ENCODE peak calls at places on chromosomes 4 and X, in four cellular contexts. One of them, this sample, is unnamed.

GRCh38 chr4:111031180-111031579 is 408.3 kb upstream of the PITX2 start:
- DNase-seq in GM12878: no peak
- DNase-seq in K562: no peak
- DNase-seq in HepG2: no peak
- DNase-seq in this sample: no peak

GRCh38 chr4:169952236-169953088 is 73.7 kb downstream of the MFAP3L start:
- DNase-seq in K562: no peak
- DNase-seq in GM12878: peak
- DNase-seq in HepG2: no peak
- DNase-seq in this sample: no peak

GRCh38 chr4:135277980-135278315 is 1076.4 kb upstream of the PABPC4L start:
- DNase-seq in GM12878: no peak
- DNase-seq in K562: no peak
- DNase-seq in HepG2: no peak
- DNase-seq in this sample: no peak

GRCh38 chrX:150690126-150690525 is 3.1 kb upstream of the MTMR1 start:
- DNase-seq in K562: no peak
- DNase-seq in HepG2: no peak
- DNase-seq in GM12878: no peak
- DNase-seq in this sample: no peak

GRCh38 chrX:140250363-140250762 is 254.5 kb downstream of the SOX3 start:
- DNase-seq in GM12878: no peak
- DNase-seq in K562: no peak
- DNase-seq in HepG2: no peak
- DNase-seq in this sample: no peak

GRCh38 chr4:169404959-169405358 is 134.2 kb upstream of the SH3RF1 start:
- DNase-seq in GM12878: no peak
- DNase-seq in HepG2: no peak
- DNase-seq in K562: no peak
- DNase-seq in this sample: no peak

GRCh38 chrX:4091046-4091760 is 377.8 kb upstream of the PRKX start:
- DNase-seq in HepG2: no peak
- DNase-seq in GM12878: no peak
- DNase-seq in K562: no peak
- DNase-seq in this sample: no peak

GRCh38 chrX:11334165-11334564 is 41.0 kb downstream of the AMELX start:
- DNase-seq in HepG2: no peak
- DNase-seq in K562: no peak
- DNase-seq in GM12878: no peak
- DNase-seq in this sample: no peak

GRCh38 chrX:119760026-119760902 is 1.9 kb downstream of the SOWAHD start:
- DNase-seq in HepG2: no peak
- DNase-seq in K562: no peak
- DNase-seq in GM12878: no peak
- DNase-seq in this sample: no peak

GRCh38 chr4:52107336-52107735 is 56.2 kb downstream of the SPATA18 start:
- DNase-seq in HepG2: no peak
- DNase-seq in GM12878: no peak
- DNase-seq in K562: no peak
- DNase-seq in this sample: no peak

GRCh38 chr4:165425629-165426028 is 46.8 kb downstream of the CPE start:
- DNase-seq in GM12878: no peak
- DNase-seq in HepG2: no peak
- DNase-seq in K562: no peak
- DNase-seq in this sample: no peak

GRCh38 chrX:64642482-64642881 is 247.2 kb upstream of the MTMR8 start:
- DNase-seq in K562: no peak
- DNase-seq in GM12878: no peak
- DNase-seq in HepG2: no peak
- DNase-seq in this sample: no peak

GRCh38 chr4:90293320-90293719 is 166.1 kb downstream of the CCSER1 start:
- DNase-seq in K562: no peak
- DNase-seq in GM12878: no peak
- DNase-seq in HepG2: no peak
- DNase-seq in this sample: no peak

GRCh38 chr4:182925298-182925738 is 8.1 kb upstream of the DCTD start:
- DNase-seq in HepG2: peak
- DNase-seq in K562: peak
- DNase-seq in GM12878: peak
- DNase-seq in this sample: peak

GRCh38 chr4:168509786-168510185 is 12.9 kb downstream of the PALLD start:
- DNase-seq in HepG2: no peak
- DNase-seq in K562: no peak
- DNase-seq in GM12878: no peak
- DNase-seq in this sample: no peak

GRCh38 chr4:107997001-107997788 is 7.5 kb downstream of the HADH start:
- DNase-seq in GM12878: no peak
- DNase-seq in HepG2: no peak
- DNase-seq in K562: no peak
- DNase-seq in this sample: no peak

GRCh38 chr4:15906024-15906443 is 32.5 kb downstream of the FGFBP1 start:
- DNase-seq in K562: peak
- DNase-seq in HepG2: no peak
- DNase-seq in GM12878: no peak
- DNase-seq in this sample: no peak

GRCh38 chr4:123804171-123804721 is 407.7 kb downstream of the SPRY1 start:
- DNase-seq in HepG2: no peak
- DNase-seq in K562: no peak
- DNase-seq in GM12878: no peak
- DNase-seq in this sample: no peak

GRCh38 chr4:153318696-153319320 is 25.7 kb upstream of the MND1 start:
- DNase-seq in GM12878: no peak
- DNase-seq in K562: peak
- DNase-seq in HepG2: peak
- DNase-seq in this sample: peak

GRCh38 chr4:34289962-34290361 is 1954.4 kb downstream of the ARAP2 start:
- DNase-seq in GM12878: no peak
- DNase-seq in K562: no peak
- DNase-seq in HepG2: no peak
- DNase-seq in this sample: no peak

GRCh38 chr4:140423106-140423505 is 4.3 kb downstream of the CLGN start:
- DNase-seq in GM12878: no peak
- DNase-seq in K562: no peak
- DNase-seq in HepG2: no peak
- DNase-seq in this sample: no peak

GRCh38 chr4:41106081-41106480 is 108.3 kb downstream of the APBB2 start:
- DNase-seq in K562: no peak
- DNase-seq in HepG2: no peak
- DNase-seq in GM12878: no peak
- DNase-seq in this sample: no peak

GRCh38 chr4:98470831-98471230 is 187.6 kb downstream of the TSPAN5 start:
- DNase-seq in GM12878: no peak
- DNase-seq in HepG2: no peak
- DNase-seq in K562: peak
- DNase-seq in this sample: no peak

GRCh38 chr4:113290666-113291065 is 241.2 kb downstream of the ANK2 start:
- DNase-seq in GM12878: no peak
- DNase-seq in K562: no peak
- DNase-seq in HepG2: no peak
- DNase-seq in this sample: no peak

GRCh38 chr4:110055014-110055768 is 142.5 kb downstream of the EGF start:
- DNase-seq in HepG2: peak
- DNase-seq in GM12878: peak
- DNase-seq in K562: no peak
- DNase-seq in this sample: no peak

GRCh38 chrX:30275498-30275897 is 28.6 kb downstream of the MAGEB1 start:
- DNase-seq in GM12878: no peak
- DNase-seq in HepG2: no peak
- DNase-seq in K562: peak
- DNase-seq in this sample: no peak

GRCh38 chr4:118732591-118733330 is 47.6 kb downstream of the METTL14 start:
- DNase-seq in K562: peak
- DNase-seq in HepG2: no peak
- DNase-seq in GM12878: no peak
- DNase-seq in this sample: no peak

GRCh38 chr4:2255501-2256155 is 6.3 kb downstream of the MXD4 start:
- DNase-seq in HepG2: no peak
- DNase-seq in K562: no peak
- DNase-seq in GM12878: no peak
- DNase-seq in this sample: no peak

GRCh38 chr4:16187455-16187854 is 38.8 kb downstream of the TAPT1 start:
- DNase-seq in GM12878: no peak
- DNase-seq in K562: no peak
- DNase-seq in HepG2: no peak
- DNase-seq in this sample: no peak

GRCh38 chrX:37349131-37350033 is at the start of gene PRRG1:
- DNase-seq in HepG2: peak
- DNase-seq in GM12878: no peak
- DNase-seq in K562: peak
- DNase-seq in this sample: peak

GRCh38 chrX:19886888-19887531 is 390 bp downstream of the SH3KBP1 start:
- DNase-seq in K562: peak
- DNase-seq in HepG2: no peak
- DNase-seq in GM12878: no peak
- DNase-seq in this sample: peak

GRCh38 chr4:55356991-55357461 is 11.0 kb downstream of the SRD5A3 start:
- DNase-seq in GM12878: no peak
- DNase-seq in HepG2: peak
- DNase-seq in K562: no peak
- DNase-seq in this sample: no peak

DNA sequence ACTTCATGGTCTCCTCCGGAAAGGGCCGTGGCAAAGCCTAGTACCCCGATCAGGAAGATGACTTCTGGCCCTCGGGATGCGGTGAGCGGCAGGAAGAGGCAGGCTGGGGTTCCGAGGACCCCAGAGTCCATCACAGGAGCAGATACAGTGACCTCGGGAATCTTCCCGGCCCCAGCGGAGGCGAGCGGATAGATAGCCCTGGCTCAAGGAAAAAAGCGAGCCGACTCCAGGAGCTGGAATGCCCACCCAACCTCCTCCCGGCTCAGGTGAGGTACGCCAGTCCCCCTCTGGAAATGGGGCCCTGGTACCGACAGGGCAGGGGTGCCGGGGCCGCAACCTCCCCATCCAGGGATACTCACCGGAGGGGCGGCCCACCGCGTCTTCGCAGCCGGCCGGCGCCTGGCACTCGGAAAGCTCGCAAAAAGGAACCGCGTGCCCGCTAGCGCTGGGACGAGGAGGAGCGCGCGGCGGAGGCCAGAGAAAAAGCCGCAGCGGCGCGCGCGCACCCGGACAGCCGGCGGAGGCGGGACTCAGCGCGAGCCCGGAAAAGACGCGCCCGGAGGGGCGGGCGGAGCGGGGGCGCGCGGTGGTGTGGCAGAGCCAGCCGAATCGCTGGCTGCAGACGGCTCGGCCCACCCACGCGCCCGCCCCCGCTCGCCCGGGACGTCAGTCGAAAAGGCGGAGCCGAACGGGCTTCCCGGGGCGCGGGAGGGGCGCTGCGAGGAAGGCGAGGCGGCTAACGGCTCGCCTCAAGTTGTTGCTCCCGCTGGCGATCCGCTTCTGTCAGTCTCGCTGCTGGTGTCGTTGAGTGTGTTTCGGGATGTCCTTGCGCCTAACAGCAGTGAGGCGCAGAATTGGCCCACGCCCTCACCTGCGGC is at the start of gene ACSL4:
- DNase-seq in HepG2: peak
- DNase-seq in K562: peak
- DNase-seq in GM12878: no peak
- DNase-seq in this sample: peak
- TF ChIP-seq TARDBP in HepG2: no peak
- TF ChIP-seq TARDBP in K562: no peak
- TF ChIP-seq TARDBP in GM12878: no peak
- TF ChIP-seq TARDBP in this sample: no peak

DNA sequence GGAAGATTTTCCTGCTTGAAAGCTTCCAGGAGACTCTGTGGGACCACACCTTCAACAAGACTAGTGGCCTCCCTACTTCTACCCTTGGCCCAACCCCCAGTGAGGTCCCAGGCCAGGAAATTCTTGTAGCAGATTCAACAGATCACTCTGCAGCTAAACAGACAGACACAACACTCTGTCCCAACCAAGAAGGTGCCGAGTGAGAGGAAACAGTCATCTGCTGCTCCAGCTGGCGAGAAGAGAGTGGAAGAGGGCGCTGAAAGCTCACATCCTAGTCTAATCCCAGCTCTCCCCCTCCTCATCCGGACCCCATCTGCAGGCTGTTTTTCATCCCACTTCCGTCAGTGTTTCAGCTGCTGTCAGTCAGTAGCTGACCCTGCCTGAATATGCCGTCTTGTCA is 63.3 kb downstream of the CHRDL1 start:
- DNase-seq in GM12878: no peak
- DNase-seq in HepG2: no peak
- DNase-seq in K562: no peak
- DNase-seq in this sample: no peak
- TF ChIP-seq FOXK2 in GM12878: no peak
- TF ChIP-seq FOXK2 in HepG2: no peak
- TF ChIP-seq FOXK2 in K562: no peak
- TF ChIP-seq FOXK2 in this sample: no peak

DNA sequence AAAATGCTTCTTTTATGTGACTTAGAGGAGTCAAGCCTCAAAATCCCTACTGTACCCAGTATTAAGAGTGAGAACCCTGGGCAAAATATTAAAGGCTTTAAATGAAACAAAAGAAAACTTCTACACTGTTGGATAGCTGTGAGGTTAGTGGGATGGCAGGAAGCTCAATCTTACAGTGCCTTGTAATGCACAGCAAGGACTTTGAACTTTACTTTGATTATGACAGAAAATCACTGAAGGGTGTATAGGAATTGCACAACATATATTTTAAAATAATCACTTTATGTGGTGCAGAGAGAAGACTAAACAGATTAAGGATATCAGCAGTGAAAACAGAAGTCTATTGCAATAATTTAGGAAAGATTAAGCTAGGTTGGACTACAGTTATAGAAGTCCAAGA is 1333.4 kb downstream of the ADGRL3 start:
- DNase-seq in GM12878: no peak
- DNase-seq in HepG2: no peak
- DNase-seq in K562: no peak
- DNase-seq in this sample: no peak
- TF ChIP-seq TARDBP in GM12878: no peak
- TF ChIP-seq TARDBP in HepG2: no peak
- TF ChIP-seq TARDBP in K562: no peak
- TF ChIP-seq TARDBP in this sample: no peak

DNA sequence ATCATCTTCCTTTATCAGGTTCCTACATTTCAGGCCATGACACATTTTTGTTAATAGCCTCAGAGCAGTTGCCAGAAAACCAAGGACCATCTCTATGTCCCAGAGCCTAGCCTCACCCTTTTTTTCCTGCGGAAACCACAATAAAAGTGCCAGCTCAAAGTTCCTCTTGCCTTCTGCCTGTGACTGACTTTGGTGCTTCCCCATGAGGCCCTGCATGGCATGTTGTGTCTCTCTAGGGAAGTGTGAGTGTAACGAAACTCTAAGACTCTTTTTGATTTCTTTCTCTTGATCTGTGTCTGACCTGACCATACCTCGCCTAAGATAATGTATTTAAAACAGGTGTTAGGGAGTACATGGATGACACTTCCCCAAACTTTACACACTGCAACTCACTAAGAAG is 642.3 kb upstream of the BOD1L1 start:
- DNase-seq in HepG2: no peak
- DNase-seq in GM12878: peak
- DNase-seq in K562: no peak
- DNase-seq in this sample: no peak
- TF ChIP-seq FOXK2 in HepG2: no peak
- TF ChIP-seq FOXK2 in GM12878: no peak
- TF ChIP-seq FOXK2 in K562: no peak
- TF ChIP-seq FOXK2 in this sample: no peak

This sample was measured in HEK293T.